ENCODE peak calls at places on chromosome 19, in nine cellular contexts. S is vagina, D is fibroblast of mammary gland, X is lower leg skin, A is fibroblast of lung, Y is cardiac fibroblast, I is ascending aorta, G is RWPE1, M is Calu3. O is an unnamed sample.

GRCh38 chr19:16625183-16625958 is 2.6 kb downstream of the MED26 start:
- DNase-seq in S (no peak), D (no peak), X (no peak), A (no peak), Y (no peak), I (no peak), G (no peak), M (no peak), O (no peak)

GRCh38 chr19:33443638-33444195 is 70.2 kb downstream of the CEBPG start:
- DNase-seq in S (no peak), D (no peak), X (peak; percentile 67), A (no peak), Y (no peak), I (no peak), G (no peak), M (no peak), O (no peak)

GRCh38 chr19:54207908-54208783 is 7.5 kb downstream of the RPS9 start:
- DNase-seq in S (no peak), D (peak; percentile 98), X (peak; percentile 90), A (peak; percentile 99), Y (peak; percentile 100), I (peak; percentile 86), G (no peak), M (no peak), O (peak; percentile 57)

GRCh38 chr19:51607920-51608562 is 22.2 kb downstream of the SIGLEC5 start:
- DNase-seq in S (no peak), D (peak; percentile 74), X (peak; percentile 93), A (peak; percentile 64), Y (peak; percentile 80), I (peak; percentile 80), G (peak; percentile 68), M (peak; percentile 91), O (peak; percentile 60)

GRCh38 chr19:12788682-12789097 is 2.6 kb upstream of the JUNB start:
- DNase-seq in S (no peak), D (peak; percentile 74), X (peak; percentile 94), A (peak; percentile 63), Y (peak; percentile 83), I (peak; percentile 90), G (peak; percentile 62), M (peak; percentile 65), O (peak; percentile 86)

GRCh38 chr19:33394006-33394722 is 20.7 kb downstream of the CEBPG start:
- DNase-seq in S (no peak), D (peak; percentile 86), X (peak; percentile 96), A (peak; percentile 82), Y (peak; percentile 75), I (peak; percentile 83), G (peak; percentile 66), M (no peak), O (no peak)

GRCh38 chr19:49073514-49074378 is 1.2 kb upstream of the KCNA7 start:
- DNase-seq in S (no peak), D (peak; percentile 18), X (peak; percentile 81), A (no peak), Y (no peak), I (no peak), G (no peak), M (peak; percentile 74), O (peak; percentile 41)

GRCh38 chr19:52007805-52008557 is at the start of gene ZNF615:
- DNase-seq in S (peak; percentile 89), D (peak; percentile 83), X (peak; percentile 98), A (peak; percentile 88), Y (peak; percentile 90), I (peak; percentile 93), G (peak; percentile 70), M (peak; percentile 90), O (peak; percentile 81)

GRCh38 chr19:55116232-55117062 is 990 bp downstream of the PPP1R12C start:
- DNase-seq in S (no peak), D (peak; percentile 63), X (peak; percentile 95), A (peak; percentile 63), Y (peak; percentile 76), I (peak; percentile 84), G (peak; percentile 57), M (peak; percentile 28), O (peak; percentile 81)

GRCh38 chr19:46265217-46265828 is 31.5 kb upstream of the HIF3A start:
- DNase-seq in S (no peak), D (peak; percentile 77), X (no peak), A (peak; percentile 82), Y (peak; percentile 90), I (peak; percentile 76), G (peak; percentile 79), M (peak; percentile 88), O (peak; percentile 71)

GRCh38 chr19:46269085-46269484 is 27.8 kb upstream of the HIF3A start:
- DNase-seq in S (no peak), D (no peak), X (no peak), A (no peak), Y (no peak), I (no peak), G (no peak), M (no peak), O (no peak)

GRCh38 chr19:46271488-46272197 is 25.2 kb upstream of the HIF3A start:
- DNase-seq in S (no peak), D (peak; percentile 70), X (no peak), A (no peak), Y (peak; percentile 78), I (no peak), G (peak; percentile 44), M (no peak), O (no peak)

DNA sequence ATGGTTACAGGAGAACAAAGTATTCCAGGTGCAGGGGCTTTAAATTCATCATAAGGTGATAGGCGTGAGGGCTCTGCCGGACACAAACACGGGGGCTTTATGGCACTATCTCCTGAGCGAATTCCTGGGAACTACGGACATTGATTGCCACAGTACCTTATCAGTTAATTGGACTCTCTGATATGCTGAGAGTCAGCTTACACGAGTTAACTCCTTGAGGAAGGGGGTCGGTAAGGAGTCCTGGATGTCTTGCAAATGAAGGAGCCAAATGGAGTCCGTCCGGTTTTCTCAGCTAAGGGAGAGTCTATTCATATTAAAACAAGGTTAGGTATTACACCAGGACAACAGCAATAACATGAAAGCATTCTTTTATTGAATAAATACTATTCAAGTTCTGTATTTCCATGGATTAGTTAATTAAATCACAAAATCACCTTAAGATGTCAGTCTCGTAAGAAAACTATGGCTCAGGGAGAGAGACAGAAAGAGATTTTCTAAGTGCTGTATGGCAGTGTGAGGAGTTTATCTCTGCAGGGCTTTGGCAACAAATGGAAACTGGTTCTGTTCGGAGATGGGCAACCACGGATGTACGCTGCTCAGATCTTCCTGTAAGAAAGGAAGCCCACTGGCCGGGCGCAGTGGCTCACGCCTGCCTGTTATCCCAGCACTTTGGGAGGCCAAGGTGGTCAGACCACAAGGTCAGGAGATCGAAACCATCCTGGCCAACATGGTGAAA is 26.2 kb upstream of the HIF3A start:
- DNase-seq in S (no peak), D (no peak), X (no peak), A (no peak), Y (no peak), I (no peak), G (no peak), M (no peak), O (no peak)
- TF ChIP-seq CTCF in S (no peak), D (no peak), X (no peak), A (no peak), Y (no peak), I (no peak), G (no peak), M (no peak), O (no peak)

GRCh38 chr19:44496711-44497110 is 3.6 kb downstream of the ZNF180 start:
- DNase-seq in S (no peak), D (no peak), X (no peak), A (no peak), Y (no peak), I (no peak), G (no peak), M (no peak), O (no peak)

GRCh38 chr19:44499559-44499958 is 763 bp downstream of the ZNF180 start:
- DNase-seq in S (no peak), D (no peak), X (no peak), A (no peak), Y (no peak), I (no peak), G (no peak), M (no peak), O (no peak)

GRCh38 chr19:44498988-44499387 is 1.3 kb downstream of the ZNF180 start:
- DNase-seq in S (no peak), D (no peak), X (no peak), A (no peak), Y (no peak), I (no peak), G (no peak), M (no peak), O (no peak)

DNA sequence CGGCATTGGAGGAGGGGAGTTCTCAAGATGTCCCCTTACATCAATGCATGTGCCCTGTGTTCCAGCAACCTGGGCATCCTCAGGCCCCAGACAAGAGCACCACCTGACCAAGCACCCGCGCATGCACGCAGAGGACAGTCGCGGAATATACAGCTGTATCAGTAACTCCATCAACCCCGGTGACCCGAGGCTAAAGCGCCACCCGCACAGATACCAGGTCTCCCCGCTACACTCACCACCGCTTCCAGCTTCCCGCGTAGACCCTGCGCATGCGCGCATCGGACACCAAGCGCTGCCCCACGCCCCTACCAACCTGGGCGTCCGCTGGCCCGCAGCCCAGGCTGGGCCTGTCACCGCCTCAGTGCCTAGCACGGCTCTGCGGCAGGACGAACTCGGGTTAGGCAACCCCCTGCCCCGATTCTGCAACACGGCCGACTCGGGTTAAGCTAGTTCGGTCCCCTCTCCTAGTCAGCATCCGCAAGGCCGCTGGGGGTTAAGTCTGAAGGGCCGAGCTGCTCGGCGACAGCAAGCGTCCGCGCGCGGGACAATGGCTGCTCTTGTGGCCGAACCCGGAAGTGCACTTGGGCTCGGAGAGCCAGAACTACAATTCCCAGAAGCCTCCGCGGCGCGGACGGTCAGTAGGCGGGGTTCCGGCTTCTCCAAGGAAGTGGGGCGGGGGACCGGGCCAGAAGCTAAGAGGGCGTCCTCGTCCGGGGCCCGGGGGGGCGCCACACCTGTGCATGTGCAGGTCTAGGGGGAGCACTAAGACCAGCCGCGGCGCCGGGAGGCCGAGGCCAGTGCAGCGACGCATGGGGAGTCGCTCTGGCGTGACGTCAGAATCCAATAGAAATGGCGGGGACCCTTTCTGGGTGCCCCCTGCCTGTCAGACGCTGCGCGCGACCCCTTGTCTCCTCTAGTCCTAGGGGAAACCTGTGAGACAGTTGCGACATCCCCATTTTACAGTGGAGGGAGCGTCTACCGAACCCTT is at the start of gene ZNF180:
- DNase-seq in S (peak; percentile 91), D (peak; percentile 90), X (peak; percentile 98), A (peak; percentile 96), Y (peak; percentile 96), I (peak; percentile 95), G (peak; percentile 93), M (peak; percentile 99), O (peak; percentile 96)
- TF ChIP-seq CTCF in S (no peak), D (peak; percentile 28), X (no peak), A (peak; percentile 34), Y (peak; percentile 62), I (peak; percentile 48), G (peak; percentile 21), M (peak; percentile 83), O (peak; percentile 6)

DNA sequence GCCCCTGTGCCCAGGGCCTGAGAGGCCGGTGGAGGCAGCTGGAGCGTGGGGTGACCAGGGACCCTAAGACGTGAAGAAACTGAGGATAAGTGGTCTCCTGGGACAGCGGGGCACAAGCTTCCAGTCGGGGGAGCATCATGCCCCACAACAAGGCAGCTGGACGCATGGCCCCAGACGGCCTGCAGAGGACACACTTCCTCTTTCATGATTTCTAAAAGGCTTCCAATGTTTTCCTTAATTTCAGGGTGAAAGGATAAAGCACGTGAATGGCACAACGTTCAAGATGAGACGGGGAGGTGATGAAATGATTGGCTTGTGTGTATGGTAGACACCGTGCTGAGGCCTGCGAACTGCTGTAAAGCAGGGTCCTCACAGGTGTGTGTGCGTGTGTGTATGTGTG is 20.2 kb upstream of the MYDGF start:
- DNase-seq in S (no peak), D (no peak), X (no peak), A (no peak), Y (no peak), I (no peak), G (no peak), M (no peak), O (no peak)
- TF ChIP-seq CTCF in S (no peak), D (peak; percentile 8), X (no peak), A (no peak), Y (no peak), I (no peak), G (no peak), M (no peak), O (no peak)

GRCh38 chr19:1817553-1818179 is 5.6 kb upstream of the ATP8B3 start:
- DNase-seq in S (no peak), D (no peak), X (no peak), A (no peak), Y (no peak), I (no peak), G (no peak), M (no peak), O (no peak)
- TF ChIP-seq CTCF in S (no peak), D (no peak), X (no peak), A (no peak), Y (no peak), I (no peak), G (no peak), M (no peak), O (no peak)

O was measured in GM20000.